ENCODE peak calls at places on chromosome 3, in nine cellular contexts. H is fibroblast of lung, D is OCI-LY7, O is GM23338, R is keratinocyte, W is mammary epithelial cell, L is PC-9, N is PC-3, P is K562. K is an unnamed sample.

GRCh38 chr3:77041156-77041696 is 1.3 kb downstream of the ROBO2 start:
- DNase-seq in H (no peak), N (no peak), P (no peak), R (no peak), O (no peak), D (no peak), L (no peak), W (no peak), K (peak; percentile 50)

GRCh38 chr3:163655021-163655420 is 1423.3 kb downstream of the SI start:
- DNase-seq in D (no peak), H (no peak), N (no peak), O (no peak), P (no peak), L (no peak), W (no peak), R (no peak), K (no peak)

GRCh38 chr3:30934208-30934550 is 39.7 kb upstream of the GADL1 start:
- DNase-seq in R (no peak), L (no peak), P (no peak), N (peak; percentile 68), W (peak; percentile 27), H (peak; percentile 77), D (peak; percentile 63), O (peak; percentile 54), K (peak; percentile 23)

GRCh38 chr3:149299938-149300791 is 33.3 kb downstream of the TM4SF18 start:
- DNase-seq in O (no peak), L (peak; percentile 99), W (peak; percentile 99), R (peak; percentile 36), H (peak; percentile 97), D (no peak), P (no peak), N (peak; percentile 98), K (no peak)

GRCh38 chr3:50212502-50212901 is 7.4 kb downstream of the SLC38A3 start:
- DNase-seq in R (no peak), P (no peak), O (peak; percentile 48), H (no peak), D (no peak), L (no peak), N (no peak), W (no peak), K (peak; percentile 86)

GRCh38 chr3:24545917-24546316 is 51.3 kb upstream of the THRB start:
- DNase-seq in P (no peak), O (no peak), R (no peak), D (no peak), H (peak; percentile 95), L (no peak), W (no peak), N (peak; percentile 70), K (no peak)

GRCh38 chr3:188925376-188925775 is 246.4 kb upstream of the TPRG1 start:
- DNase-seq in H (no peak), W (no peak), R (no peak), D (no peak), L (no peak), N (no peak), O (no peak), P (no peak), K (no peak)

GRCh38 chr3:139772539-139773500 is 95.0 kb upstream of the NMNAT3 start:
- DNase-seq in W (peak; percentile 72), R (peak; percentile 2), D (no peak), O (no peak), N (peak; percentile 47), H (peak; percentile 91), P (no peak), L (no peak), K (no peak)

GRCh38 chr3:145807990-145808389 is 353.0 kb downstream of the PLOD2 start:
- DNase-seq in L (no peak), D (peak; percentile 0), O (peak; percentile 40), P (no peak), R (no peak), H (peak; percentile 46), W (peak; percentile 2), N (peak; percentile 7), K (no peak)

GRCh38 chr3:58532794-58533220 is 4.2 kb downstream of the ACOX2 start:
- DNase-seq in H (peak; percentile 67), R (peak; percentile 9), P (peak; percentile 73), W (peak; percentile 56), D (peak; percentile 89), L (peak; percentile 52), N (peak; percentile 90), O (peak; percentile 81), K (peak; percentile 91)
- H3K4me3 ChIP-seq in H (no peak overlapping the region), R (no peak overlapping the region), P (no peak overlapping the region), W (no peak overlapping the region), D (no peak overlapping the region), L (no peak overlapping the region), N (no peak overlapping the region), O (no peak overlapping the region), K (no peak overlapping the region)

DNA sequence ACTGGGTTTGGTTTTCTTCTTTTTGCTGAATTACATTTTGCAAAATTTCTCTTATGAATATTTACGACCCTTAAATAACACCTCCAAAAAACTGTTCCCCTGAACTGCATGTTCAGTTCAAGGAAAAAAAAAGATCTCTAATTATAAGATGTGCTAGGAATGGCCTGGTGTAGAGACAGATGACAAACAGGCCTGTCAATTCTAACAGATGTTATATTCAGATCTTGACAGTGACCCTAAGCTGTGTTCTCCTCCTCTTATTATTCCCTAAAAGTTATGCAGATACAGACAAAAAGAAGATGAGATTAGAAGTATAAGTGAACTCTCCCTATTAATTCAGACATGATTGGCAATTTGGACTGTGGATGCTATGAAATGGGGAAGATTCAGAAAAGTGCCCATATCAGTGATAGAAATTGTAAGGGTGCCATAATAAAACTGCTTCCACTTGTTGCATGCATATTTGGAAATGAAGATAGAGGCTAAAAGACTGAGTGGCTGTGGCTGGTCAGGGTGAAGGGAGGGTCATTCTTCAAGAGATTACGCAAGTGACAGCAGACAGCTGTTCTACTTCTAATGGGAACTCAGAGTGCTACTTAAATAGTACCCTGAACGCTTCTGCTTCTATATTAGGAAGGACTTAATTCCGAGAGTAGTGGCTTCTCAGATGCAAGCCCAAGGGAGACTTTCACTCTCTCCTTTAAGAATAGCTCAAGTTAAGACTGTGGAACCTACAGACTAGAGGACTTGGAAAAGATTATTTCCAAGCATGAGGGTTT is 75.5 kb downstream of the ADAMTS9 start:
- DNase-seq in P (no peak), H (peak; percentile 96), R (no peak), O (no peak), W (no peak), L (no peak), N (no peak), D (no peak), K (no peak)
- H2AFZ ChIP-seq in P (no peak overlapping the region), H (no peak overlapping the region), R (no peak overlapping the region), O (no peak overlapping the region), W (no peak overlapping the region), L (no peak overlapping the region), N (no peak overlapping the region), D (no peak overlapping the region), K (no peak overlapping the region)

DNA sequence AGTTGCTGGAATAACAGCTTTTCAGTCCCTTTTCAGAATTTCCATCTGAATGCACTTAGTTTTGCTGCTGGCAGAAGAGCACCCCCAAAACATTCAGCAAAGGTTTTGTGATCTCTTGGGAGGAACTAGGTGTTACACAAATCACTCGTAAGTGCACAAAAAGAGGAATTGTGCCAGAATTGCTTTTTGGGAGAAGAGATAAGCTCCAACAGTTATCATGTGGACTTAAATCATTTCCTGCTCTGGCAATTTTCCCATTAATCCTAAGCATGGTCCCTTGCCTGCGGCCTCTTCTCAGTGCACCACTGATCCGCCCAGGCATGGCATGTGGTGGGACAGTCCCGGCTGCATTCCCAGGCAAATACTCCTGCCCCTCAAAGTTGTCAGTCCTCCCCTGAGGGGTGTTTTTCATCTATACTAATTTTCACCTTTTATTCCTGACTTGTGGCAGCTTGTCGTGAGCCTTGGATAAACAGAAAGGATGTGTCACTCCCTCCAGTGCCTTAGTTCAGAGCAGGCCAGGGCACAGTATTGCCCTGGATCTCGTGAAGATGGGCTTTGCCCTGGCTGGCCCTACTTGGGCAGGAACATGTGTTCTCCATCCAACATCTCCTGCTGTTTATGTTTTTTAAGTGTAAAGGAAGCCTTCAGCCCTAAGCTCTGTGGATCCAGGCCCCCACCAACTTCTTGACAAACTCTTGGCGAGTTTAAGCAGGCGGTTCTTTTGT is 44.6 kb upstream of the VILL start:
- DNase-seq in L (peak; percentile 97), R (peak; percentile 99), N (peak; percentile 82), D (no peak), P (no peak), W (peak; percentile 99), O (no peak), H (peak; percentile 79), K (no peak)
- H3K4me2 ChIP-seq in L (peak overlapping the region; percentile 84), R (peak overlapping the region; percentile 72), N (peak overlapping the region; percentile 19), D (no peak overlapping the region), P (no peak overlapping the region), W (peak overlapping the region; percentile 68), O (no peak overlapping the region), H (peak overlapping the region; percentile 40), K (peak overlapping the region; percentile 3)

DNA sequence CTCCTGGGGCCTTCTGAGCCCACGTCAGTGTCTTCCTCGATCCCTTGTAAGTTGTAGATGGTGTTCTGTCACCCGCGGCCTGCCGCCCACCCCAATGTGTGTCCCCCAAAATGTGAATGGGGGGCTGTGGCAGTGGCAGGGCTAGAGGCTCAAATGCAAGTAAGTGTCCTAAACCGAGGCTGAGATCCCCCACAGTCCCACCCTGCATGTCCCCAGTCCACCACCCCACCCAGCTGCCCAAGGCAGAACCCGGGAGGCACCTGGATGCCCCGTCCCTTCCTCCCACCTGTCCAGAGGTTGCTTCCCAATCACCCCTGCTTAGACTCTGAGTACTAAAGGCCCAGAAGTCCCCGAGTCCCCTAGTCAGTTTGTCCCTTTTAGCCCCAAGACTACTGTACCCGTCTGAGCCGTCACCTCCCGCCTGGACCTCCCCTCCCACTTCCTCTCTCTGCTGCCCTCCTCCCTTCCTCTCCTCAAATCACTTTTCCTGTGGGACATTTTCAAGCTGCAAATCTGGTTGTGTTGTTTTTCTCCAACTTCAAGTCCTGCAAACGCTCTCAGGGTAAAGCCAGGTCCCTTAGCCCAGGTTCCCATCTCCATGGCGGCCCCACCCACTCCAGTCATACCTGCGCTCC is 11.8 kb upstream of the PLXND1 start:
- DNase-seq in R (no peak), O (no peak), H (no peak), L (no peak), N (no peak), D (no peak), W (no peak), P (no peak), K (peak; percentile 70)
- H3K4me3 ChIP-seq in R (no peak overlapping the region), O (no peak overlapping the region), H (no peak overlapping the region), L (no peak overlapping the region), N (no peak overlapping the region), D (no peak overlapping the region), W (no peak overlapping the region), P (no peak overlapping the region), K (no peak overlapping the region)

DNA sequence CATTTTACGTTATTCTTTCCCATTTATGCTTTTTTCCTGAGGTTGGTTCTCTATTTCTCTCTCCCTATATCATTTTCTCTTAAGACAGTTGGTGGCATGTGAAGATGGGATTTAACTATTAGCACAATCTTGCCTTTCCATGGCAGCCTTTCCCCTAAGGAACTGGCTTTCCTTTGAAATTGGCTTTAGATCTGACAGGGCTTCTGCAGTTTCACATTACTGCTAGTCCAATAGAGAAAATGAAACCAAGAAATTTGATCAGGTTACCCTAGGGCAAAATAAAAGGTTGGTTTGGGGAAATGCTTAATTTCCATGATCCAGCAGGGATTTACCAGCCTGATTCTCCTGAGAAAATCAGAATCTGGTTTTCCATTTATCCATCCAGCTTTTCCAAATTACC is 22.7 kb upstream of the CHL1 start:
- DNase-seq in H (peak; percentile 12), R (no peak), P (no peak), N (no peak), W (no peak), L (no peak), O (no peak), D (no peak), K (no peak)
- H2AFZ ChIP-seq in H (no peak overlapping the region), R (peak overlapping the region; percentile 40), P (no peak overlapping the region), N (no peak overlapping the region), W (peak overlapping the region; percentile 3), L (no peak overlapping the region), O (no peak overlapping the region), D (no peak overlapping the region), K (no peak overlapping the region)

K was measured in osteoblast.